ENCODE peak calls at places on chromosome 11, in ten cellular contexts. One of them, this sample, is unnamed. For H3K4me1, the result is how much of the 10 kb centered on the place peaks cover.

GRCh38 chr11:15161746-15162145 is 47.0 kb downstream of the INSC start:
- DNase-seq in testis: no peak
- DNase-seq in HCT116: no peak
- DNase-seq in upper lobe of right lung: no peak
- DNase-seq in left ventricle myocardium inferior: no peak
- DNase-seq in hepatocyte: no peak
- DNase-seq in A549: no peak
- DNase-seq in suprapubic skin: no peak
- DNase-seq in body of pancreas: no peak
- DNase-seq in uterus: no peak
- DNase-seq in this sample: no peak

GRCh38 chr11:126837581-126837980 is 163.0 kb downstream of the KIRREL3 start:
- DNase-seq in hepatocyte: no peak
- DNase-seq in suprapubic skin: no peak
- DNase-seq in testis: no peak
- DNase-seq in upper lobe of right lung: no peak
- DNase-seq in body of pancreas: no peak
- DNase-seq in left ventricle myocardium inferior: no peak
- DNase-seq in uterus: no peak
- DNase-seq in A549: no peak
- DNase-seq in HCT116: no peak
- DNase-seq in this sample: no peak

GRCh38 chr11:117186431-117186761 is 7.9 kb downstream of the SIDT2 start:
- DNase-seq in uterus: no peak
- DNase-seq in HCT116: no peak
- DNase-seq in left ventricle myocardium inferior: no peak
- DNase-seq in body of pancreas: no peak
- DNase-seq in suprapubic skin: no peak
- DNase-seq in testis: no peak
- DNase-seq in upper lobe of right lung: no peak
- DNase-seq in hepatocyte: no peak
- DNase-seq in A549: no peak
- DNase-seq in this sample: no peak

GRCh38 chr11:115657586-115657985 is 153.4 kb upstream of the CADM1 start:
- DNase-seq in upper lobe of right lung: no peak
- DNase-seq in suprapubic skin: no peak
- DNase-seq in testis: no peak
- DNase-seq in A549: no peak
- DNase-seq in hepatocyte: no peak
- DNase-seq in HCT116: no peak
- DNase-seq in uterus: no peak
- DNase-seq in body of pancreas: no peak
- DNase-seq in left ventricle myocardium inferior: no peak
- DNase-seq in this sample: no peak

GRCh38 chr11:10490398-10491232 is 35.6 kb downstream of the AMPD3 start:
- DNase-seq in upper lobe of right lung: no peak
- DNase-seq in testis: peak
- DNase-seq in body of pancreas: peak
- DNase-seq in suprapubic skin: peak
- DNase-seq in hepatocyte: peak
- DNase-seq in HCT116: peak
- DNase-seq in uterus: peak
- DNase-seq in A549: peak
- DNase-seq in left ventricle myocardium inferior: peak
- DNase-seq in this sample: peak

GRCh38 chr11:118533769-118534729 is 3.1 kb downstream of the TMEM25 start:
- DNase-seq in upper lobe of right lung: no peak
- DNase-seq in body of pancreas: no peak
- DNase-seq in hepatocyte: peak
- DNase-seq in A549: no peak
- DNase-seq in HCT116: no peak
- DNase-seq in left ventricle myocardium inferior: no peak
- DNase-seq in suprapubic skin: no peak
- DNase-seq in testis: peak
- DNase-seq in uterus: no peak
- DNase-seq in this sample: no peak

GRCh38 chr11:94649254-94649653 is 82.1 kb downstream of the PIWIL4 start:
- DNase-seq in body of pancreas: no peak
- DNase-seq in upper lobe of right lung: no peak
- DNase-seq in left ventricle myocardium inferior: no peak
- DNase-seq in suprapubic skin: no peak
- DNase-seq in testis: no peak
- DNase-seq in HCT116: no peak
- DNase-seq in A549: no peak
- DNase-seq in uterus: no peak
- DNase-seq in hepatocyte: no peak
- DNase-seq in this sample: no peak

GRCh38 chr11:107494036-107494435 is 36.4 kb upstream of the CWF19L2 start:
- DNase-seq in left ventricle myocardium inferior: no peak
- DNase-seq in hepatocyte: no peak
- DNase-seq in body of pancreas: no peak
- DNase-seq in testis: no peak
- DNase-seq in A549: no peak
- DNase-seq in suprapubic skin: no peak
- DNase-seq in uterus: no peak
- DNase-seq in HCT116: no peak
- DNase-seq in upper lobe of right lung: no peak
- DNase-seq in this sample: no peak

GRCh38 chr11:107301886-107302285 is 155.7 kb downstream of the CWF19L2 start:
- DNase-seq in hepatocyte: no peak
- DNase-seq in left ventricle myocardium inferior: no peak
- DNase-seq in upper lobe of right lung: no peak
- DNase-seq in HCT116: no peak
- DNase-seq in body of pancreas: no peak
- DNase-seq in uterus: no peak
- DNase-seq in testis: no peak
- DNase-seq in suprapubic skin: no peak
- DNase-seq in A549: no peak
- DNase-seq in this sample: no peak

GRCh38 chr11:19713221-19714092 is 820 bp downstream of the NAV2 start:
- DNase-seq in body of pancreas: peak
- DNase-seq in testis: no peak
- DNase-seq in HCT116: no peak
- DNase-seq in A549: no peak
- DNase-seq in upper lobe of right lung: no peak
- DNase-seq in uterus: no peak
- DNase-seq in hepatocyte: peak
- DNase-seq in left ventricle myocardium inferior: no peak
- DNase-seq in suprapubic skin: no peak
- DNase-seq in this sample: peak
- H3K4me1 ChIP-seq in body of pancreas: under half
- H3K4me1 ChIP-seq in testis: under half
- H3K4me1 ChIP-seq in HCT116: under half
- H3K4me1 ChIP-seq in A549: under half
- H3K4me1 ChIP-seq in upper lobe of right lung: under half
- H3K4me1 ChIP-seq in uterus: under half
- H3K4me1 ChIP-seq in hepatocyte: under half
- H3K4me1 ChIP-seq in left ventricle myocardium inferior: half or more
- H3K4me1 ChIP-seq in suprapubic skin: under half
- H3K4me1 ChIP-seq in this sample: under half

GRCh38 chr11:8773916-8774537 is 91.4 kb downstream of the RPL27A start:
- DNase-seq in A549: no peak
- DNase-seq in left ventricle myocardium inferior: no peak
- DNase-seq in testis: no peak
- DNase-seq in uterus: no peak
- DNase-seq in HCT116: no peak
- DNase-seq in hepatocyte: no peak
- DNase-seq in suprapubic skin: no peak
- DNase-seq in upper lobe of right lung: no peak
- DNase-seq in body of pancreas: no peak
- DNase-seq in this sample: no peak
- H3K4me1 ChIP-seq in A549: under half
- H3K4me1 ChIP-seq in left ventricle myocardium inferior: half or more
- H3K4me1 ChIP-seq in testis: half or more
- H3K4me1 ChIP-seq in uterus: under half
- H3K4me1 ChIP-seq in HCT116: under half
- H3K4me1 ChIP-seq in hepatocyte: under half
- H3K4me1 ChIP-seq in suprapubic skin: half or more
- H3K4me1 ChIP-seq in upper lobe of right lung: under half
- H3K4me1 ChIP-seq in body of pancreas: half or more
- H3K4me1 ChIP-seq in this sample: under half

GRCh38 chr11:60915250-60915914 is 1.4 kb downstream of the TMEM109 start:
- DNase-seq in testis: peak
- DNase-seq in suprapubic skin: no peak
- DNase-seq in left ventricle myocardium inferior: peak
- DNase-seq in HCT116: peak
- DNase-seq in A549: peak
- DNase-seq in uterus: no peak
- DNase-seq in hepatocyte: peak
- DNase-seq in body of pancreas: peak
- DNase-seq in upper lobe of right lung: peak
- DNase-seq in this sample: peak
- H3K4me1 ChIP-seq in testis: under half
- H3K4me1 ChIP-seq in suprapubic skin: half or more
- H3K4me1 ChIP-seq in left ventricle myocardium inferior: half or more
- H3K4me1 ChIP-seq in HCT116: under half
- H3K4me1 ChIP-seq in A549: under half
- H3K4me1 ChIP-seq in uterus: under half
- H3K4me1 ChIP-seq in hepatocyte: under half
- H3K4me1 ChIP-seq in body of pancreas: under half
- H3K4me1 ChIP-seq in upper lobe of right lung: under half
- H3K4me1 ChIP-seq in this sample: under half

DNA sequence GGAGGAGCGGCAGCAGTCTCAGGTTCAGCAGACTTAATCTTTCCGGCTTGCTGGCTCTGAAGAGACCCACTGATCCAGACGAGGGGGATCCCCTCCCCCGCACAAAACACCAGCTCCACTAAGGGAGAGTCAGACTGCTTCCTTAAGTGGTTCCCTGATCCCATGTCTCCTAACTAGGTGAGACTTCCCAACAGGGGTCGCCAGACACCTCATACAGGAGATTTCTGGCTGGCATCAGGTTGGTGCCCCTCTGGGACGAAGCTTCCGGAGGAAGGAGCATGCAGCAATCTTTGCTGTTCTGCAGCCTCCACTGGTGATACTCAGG is 157.1 kb upstream of the TMEM45B start:
- DNase-seq in left ventricle myocardium inferior: no peak
- DNase-seq in HCT116: no peak
- DNase-seq in uterus: no peak
- DNase-seq in testis: no peak
- DNase-seq in upper lobe of right lung: no peak
- DNase-seq in body of pancreas: no peak
- DNase-seq in hepatocyte: no peak
- DNase-seq in A549: peak
- DNase-seq in suprapubic skin: no peak
- DNase-seq in this sample: no peak
- H3K4me1 ChIP-seq in left ventricle myocardium inferior: under half
- H3K4me1 ChIP-seq in HCT116: under half
- H3K4me1 ChIP-seq in uterus: under half
- H3K4me1 ChIP-seq in testis: under half
- H3K4me1 ChIP-seq in upper lobe of right lung: under half
- H3K4me1 ChIP-seq in body of pancreas: under half
- H3K4me1 ChIP-seq in hepatocyte: under half
- H3K4me1 ChIP-seq in A549: under half
- H3K4me1 ChIP-seq in suprapubic skin: under half
- H3K4me1 ChIP-seq in this sample: under half

GRCh38 chr11:64003807-64004589 is 17.8 kb downstream of the OTUB1 start:
- DNase-seq in upper lobe of right lung: no peak
- DNase-seq in uterus: no peak
- DNase-seq in left ventricle myocardium inferior: no peak
- DNase-seq in hepatocyte: no peak
- DNase-seq in body of pancreas: peak
- DNase-seq in suprapubic skin: no peak
- DNase-seq in A549: peak
- DNase-seq in HCT116: no peak
- DNase-seq in testis: no peak
- DNase-seq in this sample: no peak
- H3K4me1 ChIP-seq in upper lobe of right lung: under half
- H3K4me1 ChIP-seq in uterus: under half
- H3K4me1 ChIP-seq in left ventricle myocardium inferior: half or more
- H3K4me1 ChIP-seq in hepatocyte: half or more
- H3K4me1 ChIP-seq in body of pancreas: half or more
- H3K4me1 ChIP-seq in suprapubic skin: under half
- H3K4me1 ChIP-seq in A549: under half
- H3K4me1 ChIP-seq in HCT116: under half
- H3K4me1 ChIP-seq in testis: under half
- H3K4me1 ChIP-seq in this sample: under half